ENCODE peak calls at places on chromosomes 11 and 22, in ten cellular contexts. One of them, this sample, is unnamed.
A peak's percentile ranks its signal among the peaks of the same experiment; 100 is the strongest.

GRCh38 chr11:120378474-120378873 is 42.3 kb downstream of the ARHGEF12 start:
- DNase-seq in HEK293T: no peak
- DNase-seq in smooth muscle cell of the brain vasculature: no peak
- DNase-seq in heart left ventricle: no peak
- DNase-seq in GM04504: no peak
- DNase-seq in CD4-positive, alpha-beta T cell: no peak
- DNase-seq in activated CD4-positive, CD25-positive, alpha-beta regulatory T cell: no peak
- DNase-seq in NCI-H187: no peak
- DNase-seq in retina: no peak
- DNase-seq in GM12865: no peak
- DNase-seq in this sample: no peak

GRCh38 chr11:117831661-117832415 is 7.3 kb upstream of the FXYD2 start:
- DNase-seq in HEK293T: no peak
- DNase-seq in smooth muscle cell of the brain vasculature: no peak
- DNase-seq in heart left ventricle: no peak
- DNase-seq in GM04504: no peak
- DNase-seq in CD4-positive, alpha-beta T cell: no peak
- DNase-seq in activated CD4-positive, CD25-positive, alpha-beta regulatory T cell: no peak
- DNase-seq in NCI-H187: no peak
- DNase-seq in retina: no peak
- DNase-seq in GM12865: no peak
- DNase-seq in this sample: no peak

GRCh38 chr22:30272781-30273180 is 6.1 kb upstream of the OSM start:
- DNase-seq in HEK293T: no peak
- DNase-seq in smooth muscle cell of the brain vasculature: no peak
- DNase-seq in heart left ventricle: no peak
- DNase-seq in GM04504: no peak
- DNase-seq in CD4-positive, alpha-beta T cell: no peak
- DNase-seq in activated CD4-positive, CD25-positive, alpha-beta regulatory T cell: no peak
- DNase-seq in NCI-H187: no peak
- DNase-seq in retina: no peak
- DNase-seq in GM12865: no peak
- DNase-seq in this sample: no peak

GRCh38 chr11:133713844-133714243 is 131.5 kb downstream of the SPATA19 start:
- DNase-seq in HEK293T: no peak
- DNase-seq in smooth muscle cell of the brain vasculature: no peak
- DNase-seq in heart left ventricle: no peak
- DNase-seq in GM04504: no peak
- DNase-seq in CD4-positive, alpha-beta T cell: no peak
- DNase-seq in activated CD4-positive, CD25-positive, alpha-beta regulatory T cell: no peak
- DNase-seq in NCI-H187: no peak
- DNase-seq in retina: no peak
- DNase-seq in GM12865: no peak
- DNase-seq in this sample: no peak

GRCh38 chr11:76124905-76125566 is 81.3 kb downstream of the WNT11 start:
- DNase-seq in HEK293T: no peak
- DNase-seq in smooth muscle cell of the brain vasculature: no peak
- DNase-seq in heart left ventricle: no peak
- DNase-seq in GM04504: no peak
- DNase-seq in CD4-positive, alpha-beta T cell: no peak
- DNase-seq in activated CD4-positive, CD25-positive, alpha-beta regulatory T cell: no peak
- DNase-seq in NCI-H187: no peak
- DNase-seq in retina: no peak
- DNase-seq in GM12865: peak; percentile 45
- DNase-seq in this sample: no peak

GRCh38 chr11:71574418-71574817 is 8.3 kb downstream of the KRTAP5-11 start:
- DNase-seq in HEK293T: no peak
- DNase-seq in smooth muscle cell of the brain vasculature: no peak
- DNase-seq in heart left ventricle: no peak
- DNase-seq in GM04504: no peak
- DNase-seq in CD4-positive, alpha-beta T cell: no peak
- DNase-seq in activated CD4-positive, CD25-positive, alpha-beta regulatory T cell: no peak
- DNase-seq in NCI-H187: no peak
- DNase-seq in retina: no peak
- DNase-seq in GM12865: no peak
- DNase-seq in this sample: no peak

GRCh38 chr11:113531078-113531477 is 55.9 kb upstream of the DRD2 start:
- DNase-seq in HEK293T: no peak
- DNase-seq in smooth muscle cell of the brain vasculature: no peak
- DNase-seq in heart left ventricle: no peak
- DNase-seq in GM04504: no peak
- DNase-seq in CD4-positive, alpha-beta T cell: no peak
- DNase-seq in activated CD4-positive, CD25-positive, alpha-beta regulatory T cell: no peak
- DNase-seq in NCI-H187: no peak
- DNase-seq in retina: no peak
- DNase-seq in GM12865: no peak
- DNase-seq in this sample: no peak

GRCh38 chr11:45264839-45265515 is 21.2 kb downstream of the SYT13 start:
- DNase-seq in HEK293T: no peak
- DNase-seq in smooth muscle cell of the brain vasculature: peak; percentile 40
- DNase-seq in heart left ventricle: no peak
- DNase-seq in GM04504: peak; percentile 10
- DNase-seq in CD4-positive, alpha-beta T cell: no peak
- DNase-seq in activated CD4-positive, CD25-positive, alpha-beta regulatory T cell: no peak
- DNase-seq in NCI-H187: no peak
- DNase-seq in retina: no peak
- DNase-seq in GM12865: no peak
- DNase-seq in this sample: no peak

GRCh38 chr11:36126703-36127102 is 162.5 kb downstream of the COMMD9 start:
- DNase-seq in HEK293T: no peak
- DNase-seq in smooth muscle cell of the brain vasculature: no peak
- DNase-seq in heart left ventricle: no peak
- DNase-seq in GM04504: no peak
- DNase-seq in CD4-positive, alpha-beta T cell: no peak
- DNase-seq in activated CD4-positive, CD25-positive, alpha-beta regulatory T cell: no peak
- DNase-seq in NCI-H187: no peak
- DNase-seq in retina: no peak
- DNase-seq in GM12865: no peak
- DNase-seq in this sample: no peak